ENCODE peak calls at places on chromosomes 2 and 18, in nine cellular contexts. One of them, this sample, is unnamed.

GRCh38 chr2:3595985-3596384 is 1.1 kb downstream of the COLEC11 start:
- DNase-seq in foreskin fibroblast: no peak
- DNase-seq in fibroblast of pulmonary artery: no peak
- DNase-seq in breast epithelium: no peak
- DNase-seq in thyroid gland: no peak
- DNase-seq in OCI-LY7: no peak
- DNase-seq in transverse colon: no peak
- DNase-seq in GM12865: peak
- DNase-seq in IMR-90: no peak
- DNase-seq in this sample: no peak

GRCh38 chr2:189146553-189146952 is 33.0 kb downstream of the COL5A2 start:
- DNase-seq in breast epithelium: no peak
- DNase-seq in GM12865: no peak
- DNase-seq in foreskin fibroblast: no peak
- DNase-seq in IMR-90: no peak
- DNase-seq in transverse colon: no peak
- DNase-seq in thyroid gland: no peak
- DNase-seq in OCI-LY7: no peak
- DNase-seq in fibroblast of pulmonary artery: no peak
- DNase-seq in this sample: no peak

GRCh38 chr2:132522901-132523300 is 106.3 kb downstream of the GPR39 start:
- DNase-seq in fibroblast of pulmonary artery: no peak
- DNase-seq in foreskin fibroblast: no peak
- DNase-seq in thyroid gland: no peak
- DNase-seq in GM12865: no peak
- DNase-seq in IMR-90: no peak
- DNase-seq in breast epithelium: no peak
- DNase-seq in OCI-LY7: no peak
- DNase-seq in transverse colon: no peak
- DNase-seq in this sample: no peak

GRCh38 chr2:239803102-239803763 is 221.9 kb downstream of the NDUFA10 start:
- DNase-seq in IMR-90: no peak
- DNase-seq in OCI-LY7: no peak
- DNase-seq in breast epithelium: no peak
- DNase-seq in foreskin fibroblast: no peak
- DNase-seq in GM12865: no peak
- DNase-seq in thyroid gland: no peak
- DNase-seq in fibroblast of pulmonary artery: no peak
- DNase-seq in transverse colon: no peak
- DNase-seq in this sample: no peak

GRCh38 chr18:79574938-79575525 is 104.6 kb upstream of the CTDP1 start:
- DNase-seq in breast epithelium: peak
- DNase-seq in IMR-90: no peak
- DNase-seq in transverse colon: peak
- DNase-seq in foreskin fibroblast: no peak
- DNase-seq in thyroid gland: no peak
- DNase-seq in GM12865: no peak
- DNase-seq in fibroblast of pulmonary artery: no peak
- DNase-seq in OCI-LY7: no peak
- DNase-seq in this sample: no peak

GRCh38 chr2:20425371-20425881 is 21.4 kb upstream of the RHOB start:
- DNase-seq in breast epithelium: no peak
- DNase-seq in fibroblast of pulmonary artery: no peak
- DNase-seq in transverse colon: peak
- DNase-seq in OCI-LY7: peak
- DNase-seq in foreskin fibroblast: no peak
- DNase-seq in thyroid gland: no peak
- DNase-seq in GM12865: peak
- DNase-seq in IMR-90: peak
- DNase-seq in this sample: peak

GRCh38 chr2:199468561-199469513 is 11.1 kb upstream of the SATB2 start:
- DNase-seq in breast epithelium: no peak
- DNase-seq in transverse colon: peak
- DNase-seq in GM12865: no peak
- DNase-seq in fibroblast of pulmonary artery: no peak
- DNase-seq in thyroid gland: no peak
- DNase-seq in OCI-LY7: no peak
- DNase-seq in foreskin fibroblast: no peak
- DNase-seq in IMR-90: no peak
- DNase-seq in this sample: no peak

GRCh38 chr2:170707821-170708795 is 7.0 kb upstream of the SP5 start:
- DNase-seq in OCI-LY7: no peak
- DNase-seq in breast epithelium: no peak
- DNase-seq in GM12865: no peak
- DNase-seq in IMR-90: no peak
- DNase-seq in thyroid gland: no peak
- DNase-seq in fibroblast of pulmonary artery: no peak
- DNase-seq in transverse colon: no peak
- DNase-seq in foreskin fibroblast: no peak
- DNase-seq in this sample: no peak

GRCh38 chr2:203789613-203790012 is 78.0 kb upstream of the CTLA4 start:
- DNase-seq in breast epithelium: no peak
- DNase-seq in fibroblast of pulmonary artery: peak
- DNase-seq in OCI-LY7: no peak
- DNase-seq in thyroid gland: no peak
- DNase-seq in foreskin fibroblast: no peak
- DNase-seq in GM12865: no peak
- DNase-seq in IMR-90: no peak
- DNase-seq in transverse colon: no peak
- DNase-seq in this sample: no peak

GRCh38 chr2:68357608-68358337 is 7.3 kb upstream of the PLEK start:
- DNase-seq in breast epithelium: no peak
- DNase-seq in thyroid gland: no peak
- DNase-seq in foreskin fibroblast: peak
- DNase-seq in transverse colon: peak
- DNase-seq in GM12865: peak
- DNase-seq in IMR-90: peak
- DNase-seq in OCI-LY7: peak
- DNase-seq in fibroblast of pulmonary artery: peak
- DNase-seq in this sample: peak

GRCh38 chr2:230634146-230634545 is 78.5 kb upstream of the CAB39 start:
- DNase-seq in fibroblast of pulmonary artery: no peak
- DNase-seq in transverse colon: no peak
- DNase-seq in GM12865: no peak
- DNase-seq in thyroid gland: no peak
- DNase-seq in IMR-90: no peak
- DNase-seq in OCI-LY7: no peak
- DNase-seq in breast epithelium: no peak
- DNase-seq in foreskin fibroblast: no peak
- DNase-seq in this sample: no peak
- H3K4me3 ChIP-seq in fibroblast of pulmonary artery: no peak
- H3K4me3 ChIP-seq in transverse colon: no peak
- H3K4me3 ChIP-seq in GM12865: no peak
- H3K4me3 ChIP-seq in thyroid gland: no peak
- H3K4me3 ChIP-seq in IMR-90: no peak
- H3K4me3 ChIP-seq in OCI-LY7: no peak
- H3K4me3 ChIP-seq in breast epithelium: no peak
- H3K4me3 ChIP-seq in foreskin fibroblast: no peak
- H3K4me3 ChIP-seq in this sample: no peak

DNA sequence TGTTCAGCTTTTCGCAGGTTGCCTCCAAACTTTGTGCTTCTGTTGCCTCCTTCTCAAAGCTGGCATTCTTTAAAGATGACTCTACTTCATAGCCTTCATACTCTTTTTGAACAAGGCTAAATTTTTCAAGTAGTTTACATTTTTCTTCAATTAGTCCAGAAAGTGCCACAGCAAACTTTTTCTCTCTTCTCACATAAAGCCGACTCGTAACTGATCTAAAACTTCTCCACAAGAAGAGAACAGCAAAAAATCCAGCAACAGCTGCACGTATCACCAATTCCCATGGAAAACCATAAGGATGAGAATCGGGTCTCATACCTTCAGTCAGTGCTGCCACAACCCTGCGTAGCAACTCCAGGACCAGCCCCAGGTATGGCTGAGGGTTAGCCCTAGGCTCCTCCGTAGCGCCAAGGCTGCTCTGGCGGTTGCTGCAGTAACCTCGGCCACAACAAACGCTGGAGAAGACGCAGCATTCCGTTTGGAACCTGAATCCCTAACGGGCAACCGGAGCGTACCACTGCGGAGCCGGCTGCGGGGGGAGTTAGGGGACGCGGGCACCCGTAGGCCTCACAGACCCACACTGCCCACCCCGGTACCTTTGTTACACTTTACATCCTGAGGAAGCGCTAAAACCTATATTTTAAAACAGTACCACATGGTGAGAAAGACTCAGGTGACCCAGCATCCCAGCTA is at the start of gene CTAGE1:
- DNase-seq in GM12865: no peak
- DNase-seq in foreskin fibroblast: no peak
- DNase-seq in fibroblast of pulmonary artery: no peak
- DNase-seq in breast epithelium: no peak
- DNase-seq in thyroid gland: no peak
- DNase-seq in IMR-90: peak
- DNase-seq in transverse colon: no peak
- DNase-seq in OCI-LY7: no peak
- DNase-seq in this sample: no peak
- TF ChIP-seq CTCF in GM12865: no peak
- TF ChIP-seq CTCF in foreskin fibroblast: no peak
- TF ChIP-seq CTCF in fibroblast of pulmonary artery: no peak
- TF ChIP-seq CTCF in breast epithelium: no peak
- TF ChIP-seq CTCF in thyroid gland: no peak
- TF ChIP-seq CTCF in IMR-90: no peak
- TF ChIP-seq CTCF in transverse colon: no peak
- TF ChIP-seq CTCF in OCI-LY7: no peak
- TF ChIP-seq CTCF in this sample: no peak

GRCh38 chr18:48407358-48407757 is 1.8 kb downstream of the ZBTB7C start:
- DNase-seq in fibroblast of pulmonary artery: no peak
- DNase-seq in thyroid gland: peak
- DNase-seq in foreskin fibroblast: no peak
- DNase-seq in OCI-LY7: no peak
- DNase-seq in transverse colon: no peak
- DNase-seq in breast epithelium: no peak
- DNase-seq in GM12865: no peak
- DNase-seq in IMR-90: no peak
- DNase-seq in this sample: no peak

GRCh38 chr18:48409591-48410094 is 460 bp upstream of the ZBTB7C start:
- DNase-seq in fibroblast of pulmonary artery: no peak
- DNase-seq in thyroid gland: peak
- DNase-seq in GM12865: no peak
- DNase-seq in transverse colon: no peak
- DNase-seq in breast epithelium: no peak
- DNase-seq in IMR-90: no peak
- DNase-seq in OCI-LY7: no peak
- DNase-seq in foreskin fibroblast: no peak
- DNase-seq in this sample: no peak

GRCh38 chr18:48408727-48409590 is at the start of gene ZBTB7C:
- DNase-seq in foreskin fibroblast: peak
- DNase-seq in breast epithelium: no peak
- DNase-seq in fibroblast of pulmonary artery: no peak
- DNase-seq in IMR-90: no peak
- DNase-seq in transverse colon: peak
- DNase-seq in thyroid gland: peak
- DNase-seq in OCI-LY7: no peak
- DNase-seq in GM12865: no peak
- DNase-seq in this sample: peak

GRCh38 chr18:48410095-48410920 is 1.1 kb upstream of the ZBTB7C start:
- DNase-seq in foreskin fibroblast: peak
- DNase-seq in GM12865: peak
- DNase-seq in OCI-LY7: peak
- DNase-seq in thyroid gland: peak
- DNase-seq in transverse colon: peak
- DNase-seq in breast epithelium: peak
- DNase-seq in IMR-90: peak
- DNase-seq in fibroblast of pulmonary artery: peak
- DNase-seq in this sample: peak

GRCh38 chr18:48408111-48408726 is 964 bp downstream of the ZBTB7C start:
- DNase-seq in OCI-LY7: no peak
- DNase-seq in thyroid gland: peak
- DNase-seq in breast epithelium: no peak
- DNase-seq in GM12865: no peak
- DNase-seq in fibroblast of pulmonary artery: no peak
- DNase-seq in transverse colon: no peak
- DNase-seq in foreskin fibroblast: no peak
- DNase-seq in IMR-90: no peak
- DNase-seq in this sample: no peak
- H3K4me3 ChIP-seq in OCI-LY7: no peak
- H3K4me3 ChIP-seq in thyroid gland: peak
- H3K4me3 ChIP-seq in breast epithelium: peak
- H3K4me3 ChIP-seq in GM12865: no peak
- H3K4me3 ChIP-seq in fibroblast of pulmonary artery: no peak
- H3K4me3 ChIP-seq in transverse colon: peak
- H3K4me3 ChIP-seq in foreskin fibroblast: peak
- H3K4me3 ChIP-seq in IMR-90: no peak
- H3K4me3 ChIP-seq in this sample: no peak

GRCh38 chr2:42929577-42929984 is 137.2 kb upstream of the HAAO start:
- DNase-seq in transverse colon: no peak
- DNase-seq in OCI-LY7: no peak
- DNase-seq in breast epithelium: no peak
- DNase-seq in GM12865: no peak
- DNase-seq in thyroid gland: no peak
- DNase-seq in fibroblast of pulmonary artery: no peak
- DNase-seq in IMR-90: no peak
- DNase-seq in foreskin fibroblast: no peak
- DNase-seq in this sample: no peak

GRCh38 chr2:42929985-42930581 is 137.7 kb upstream of the HAAO start:
- DNase-seq in OCI-LY7: no peak
- DNase-seq in foreskin fibroblast: peak
- DNase-seq in thyroid gland: no peak
- DNase-seq in fibroblast of pulmonary artery: peak
- DNase-seq in IMR-90: peak
- DNase-seq in breast epithelium: no peak
- DNase-seq in transverse colon: no peak
- DNase-seq in GM12865: no peak
- DNase-seq in this sample: peak

GRCh38 chr2:42932271-42933151 is 140.1 kb upstream of the HAAO start:
- DNase-seq in GM12865: no peak
- DNase-seq in thyroid gland: no peak
- DNase-seq in fibroblast of pulmonary artery: no peak
- DNase-seq in IMR-90: peak
- DNase-seq in breast epithelium: no peak
- DNase-seq in foreskin fibroblast: no peak
- DNase-seq in transverse colon: no peak
- DNase-seq in OCI-LY7: no peak
- DNase-seq in this sample: peak

GRCh38 chr2:42931818-42932195 is 139.4 kb upstream of the HAAO start:
- DNase-seq in foreskin fibroblast: no peak
- DNase-seq in transverse colon: no peak
- DNase-seq in thyroid gland: no peak
- DNase-seq in OCI-LY7: no peak
- DNase-seq in GM12865: no peak
- DNase-seq in IMR-90: peak
- DNase-seq in fibroblast of pulmonary artery: no peak
- DNase-seq in breast epithelium: no peak
- DNase-seq in this sample: no peak

DNA sequence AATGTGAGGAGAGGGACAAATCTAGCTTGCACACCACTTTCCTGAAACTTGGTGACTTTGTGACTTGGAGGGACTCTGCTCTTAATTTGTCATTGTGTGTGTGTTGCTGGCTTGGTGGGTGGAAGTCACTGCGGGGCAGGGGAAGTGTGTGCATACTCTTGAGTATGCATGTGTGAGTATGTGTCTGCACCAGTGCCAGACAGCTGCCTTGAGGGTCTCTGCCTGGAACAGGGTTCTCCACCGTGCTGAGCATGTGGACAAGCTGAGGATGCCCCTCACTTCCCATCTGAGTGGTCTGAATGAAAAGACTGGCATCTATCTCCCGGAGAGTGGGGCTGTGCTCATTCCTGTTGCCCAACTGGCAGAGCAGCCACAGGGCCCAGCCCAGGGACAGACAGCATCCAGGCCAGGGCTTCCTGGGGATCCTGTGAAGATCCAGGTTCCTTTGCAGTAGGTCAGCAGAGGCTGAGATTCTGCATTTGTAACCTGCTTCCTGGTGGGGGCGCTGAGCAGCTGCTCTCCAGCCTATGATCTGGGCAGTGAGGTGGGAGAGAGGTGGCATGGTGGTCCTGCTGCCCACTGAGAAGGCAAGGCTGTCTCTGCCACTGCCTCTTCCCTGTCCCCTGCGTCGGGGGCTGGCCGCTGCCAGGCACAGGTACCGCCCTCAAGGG is 138.9 kb upstream of the HAAO start:
- DNase-seq in thyroid gland: no peak
- DNase-seq in GM12865: no peak
- DNase-seq in transverse colon: peak
- DNase-seq in breast epithelium: no peak
- DNase-seq in OCI-LY7: peak
- DNase-seq in fibroblast of pulmonary artery: no peak
- DNase-seq in foreskin fibroblast: no peak
- DNase-seq in IMR-90: no peak
- DNase-seq in this sample: no peak
- TF ChIP-seq CTCF in thyroid gland: no peak
- TF ChIP-seq CTCF in GM12865: peak
- TF ChIP-seq CTCF in transverse colon: peak
- TF ChIP-seq CTCF in breast epithelium: no peak
- TF ChIP-seq CTCF in OCI-LY7: peak
- TF ChIP-seq CTCF in fibroblast of pulmonary artery: peak
- TF ChIP-seq CTCF in foreskin fibroblast: peak
- TF ChIP-seq CTCF in IMR-90: peak
- TF ChIP-seq CTCF in this sample: peak

This sample was measured in fibroblast of villous mesenchyme.